ENCODE peak calls at places on chromosomes 12 and 14, in seven cellular contexts. One of them, this sample, is unnamed.

GRCh38 chr12:57395121-57395520 is 35.7 kb downstream of the R3HDM2 start:
- DNase-seq in mesenchymal stem cell: no peak
- DNase-seq in trophoblast cell: no peak
- DNase-seq in IMR-90: no peak
- DNase-seq in neuronal stem cell: no peak
- DNase-seq in H1: no peak
- DNase-seq in mesendoderm: no peak
- DNase-seq in this sample: no peak

GRCh38 chr12:112473056-112473455 is 54.3 kb downstream of the PTPN11 start:
- DNase-seq in trophoblast cell: no peak
- DNase-seq in IMR-90: no peak
- DNase-seq in mesenchymal stem cell: peak
- DNase-seq in mesendoderm: peak
- DNase-seq in H1: no peak
- DNase-seq in neuronal stem cell: no peak
- DNase-seq in this sample: no peak

GRCh38 chr12:24373004-24373403 is 423.5 kb upstream of the SOX5 start:
- DNase-seq in H1: no peak
- DNase-seq in mesendoderm: no peak
- DNase-seq in trophoblast cell: no peak
- DNase-seq in IMR-90: peak
- DNase-seq in neuronal stem cell: no peak
- DNase-seq in mesenchymal stem cell: peak
- DNase-seq in this sample: no peak

GRCh38 chr12:130916251-130916911 is 37.3 kb upstream of the ADGRD1 start:
- DNase-seq in neuronal stem cell: peak
- DNase-seq in mesendoderm: peak
- DNase-seq in IMR-90: peak
- DNase-seq in trophoblast cell: peak
- DNase-seq in mesenchymal stem cell: peak
- DNase-seq in H1: peak
- DNase-seq in this sample: peak

GRCh38 chr14:87184180-87184579 is 808.8 kb downstream of the GALC start:
- DNase-seq in IMR-90: no peak
- DNase-seq in neuronal stem cell: no peak
- DNase-seq in trophoblast cell: no peak
- DNase-seq in mesendoderm: no peak
- DNase-seq in mesenchymal stem cell: no peak
- DNase-seq in H1: no peak
- DNase-seq in this sample: no peak

GRCh38 chr12:123761841-123762714 is at the start of gene DNAH10:
- DNase-seq in IMR-90: no peak
- DNase-seq in trophoblast cell: no peak
- DNase-seq in mesendoderm: peak
- DNase-seq in neuronal stem cell: peak
- DNase-seq in mesenchymal stem cell: peak
- DNase-seq in H1: peak
- DNase-seq in this sample: peak

GRCh38 chr14:99612065-99612736 is 8.2 kb upstream of the CCDC85C start:
- DNase-seq in H1: no peak
- DNase-seq in trophoblast cell: no peak
- DNase-seq in mesenchymal stem cell: no peak
- DNase-seq in IMR-90: no peak
- DNase-seq in neuronal stem cell: no peak
- DNase-seq in mesendoderm: no peak
- DNase-seq in this sample: no peak

GRCh38 chr14:92258934-92259333 is 64.0 kb upstream of the SLC24A4 start:
- DNase-seq in trophoblast cell: no peak
- DNase-seq in neuronal stem cell: no peak
- DNase-seq in mesenchymal stem cell: no peak
- DNase-seq in H1: no peak
- DNase-seq in IMR-90: no peak
- DNase-seq in mesendoderm: peak
- DNase-seq in this sample: no peak

GRCh38 chr12:76519538-76519937 is 40.0 kb downstream of the OSBPL8 start:
- DNase-seq in IMR-90: no peak
- DNase-seq in mesenchymal stem cell: no peak
- DNase-seq in mesendoderm: no peak
- DNase-seq in neuronal stem cell: no peak
- DNase-seq in trophoblast cell: no peak
- DNase-seq in H1: no peak
- DNase-seq in this sample: no peak

GRCh38 chr14:22225526-22226133 is 363.4 kb downstream of the DAD1 start:
- DNase-seq in mesenchymal stem cell: peak
- DNase-seq in neuronal stem cell: no peak
- DNase-seq in mesendoderm: no peak
- DNase-seq in trophoblast cell: peak
- DNase-seq in IMR-90: peak
- DNase-seq in H1: no peak
- DNase-seq in this sample: no peak

GRCh38 chr12:49671051-49671765 is 36.0 kb downstream of the FMNL3 start:
- DNase-seq in neuronal stem cell: no peak
- DNase-seq in IMR-90: no peak
- DNase-seq in H1: no peak
- DNase-seq in trophoblast cell: no peak
- DNase-seq in mesendoderm: no peak
- DNase-seq in mesenchymal stem cell: no peak
- DNase-seq in this sample: no peak

GRCh38 chr12:2794261-2794735 is 472 bp upstream of the FKBP4 start:
- DNase-seq in mesendoderm: peak
- DNase-seq in neuronal stem cell: peak
- DNase-seq in trophoblast cell: no peak
- DNase-seq in IMR-90: no peak
- DNase-seq in mesenchymal stem cell: no peak
- DNase-seq in H1: no peak
- DNase-seq in this sample: no peak

GRCh38 chr14:59224341-59224740 is 35.9 kb downstream of the DAAM1 start:
- DNase-seq in mesenchymal stem cell: no peak
- DNase-seq in trophoblast cell: no peak
- DNase-seq in mesendoderm: no peak
- DNase-seq in neuronal stem cell: no peak
- DNase-seq in H1: no peak
- DNase-seq in IMR-90: peak
- DNase-seq in this sample: no peak

GRCh38 chr12:12185424-12185823 is 81.4 kb downstream of the LRP6 start:
- DNase-seq in mesendoderm: no peak
- DNase-seq in mesenchymal stem cell: no peak
- DNase-seq in H1: no peak
- DNase-seq in IMR-90: peak
- DNase-seq in neuronal stem cell: no peak
- DNase-seq in trophoblast cell: no peak
- DNase-seq in this sample: no peak

GRCh38 chr12:116353958-116354357 is 76.5 kb upstream of the MED13L start:
- DNase-seq in H1: no peak
- DNase-seq in mesenchymal stem cell: no peak
- DNase-seq in trophoblast cell: no peak
- DNase-seq in mesendoderm: no peak
- DNase-seq in neuronal stem cell: no peak
- DNase-seq in IMR-90: no peak
- DNase-seq in this sample: no peak

GRCh38 chr14:99751539-99752485 is 41.4 kb upstream of the EML1 start:
- DNase-seq in trophoblast cell: no peak
- DNase-seq in mesendoderm: no peak
- DNase-seq in IMR-90: peak
- DNase-seq in mesenchymal stem cell: peak
- DNase-seq in neuronal stem cell: no peak
- DNase-seq in H1: no peak
- DNase-seq in this sample: no peak

GRCh38 chr12:54036620-54037359 is 3.9 kb downstream of the HOXC5 start:
- DNase-seq in IMR-90: no peak
- DNase-seq in trophoblast cell: no peak
- DNase-seq in neuronal stem cell: no peak
- DNase-seq in mesendoderm: no peak
- DNase-seq in mesenchymal stem cell: peak
- DNase-seq in H1: no peak
- DNase-seq in this sample: no peak

GRCh38 chr12:86770871-86771270 is 514.7 kb upstream of the MGAT4C start:
- DNase-seq in trophoblast cell: no peak
- DNase-seq in IMR-90: no peak
- DNase-seq in H1: no peak
- DNase-seq in neuronal stem cell: no peak
- DNase-seq in mesenchymal stem cell: no peak
- DNase-seq in mesendoderm: no peak
- DNase-seq in this sample: no peak

GRCh38 chr12:93539821-93540220 is 32.7 kb upstream of the SOCS2 start:
- DNase-seq in neuronal stem cell: no peak
- DNase-seq in mesendoderm: no peak
- DNase-seq in trophoblast cell: no peak
- DNase-seq in mesenchymal stem cell: no peak
- DNase-seq in IMR-90: no peak
- DNase-seq in H1: no peak
- DNase-seq in this sample: no peak

GRCh38 chr12:84502907-84503787 is 409.5 kb downstream of the SLC6A15 start:
- DNase-seq in trophoblast cell: peak
- DNase-seq in mesendoderm: peak
- DNase-seq in neuronal stem cell: peak
- DNase-seq in mesenchymal stem cell: peak
- DNase-seq in IMR-90: peak
- DNase-seq in H1: no peak
- DNase-seq in this sample: peak

GRCh38 chr12:45575417-45575816 is 154.1 kb upstream of the ARID2 start:
- DNase-seq in trophoblast cell: no peak
- DNase-seq in IMR-90: no peak
- DNase-seq in neuronal stem cell: no peak
- DNase-seq in H1: no peak
- DNase-seq in mesenchymal stem cell: no peak
- DNase-seq in mesendoderm: no peak
- DNase-seq in this sample: no peak

GRCh38 chr14:31059152-31059924 is 33.2 kb upstream of the STRN3 start:
- DNase-seq in mesenchymal stem cell: peak
- DNase-seq in IMR-90: peak
- DNase-seq in H1: no peak
- DNase-seq in trophoblast cell: peak
- DNase-seq in mesendoderm: peak
- DNase-seq in neuronal stem cell: no peak
- DNase-seq in this sample: no peak

GRCh38 chr12:98741615-98742265 is 96.7 kb downstream of the APAF1 start:
- DNase-seq in mesenchymal stem cell: no peak
- DNase-seq in mesendoderm: peak
- DNase-seq in H1: no peak
- DNase-seq in IMR-90: peak
- DNase-seq in trophoblast cell: no peak
- DNase-seq in neuronal stem cell: no peak
- DNase-seq in this sample: no peak

GRCh38 chr12:53065470-53065869 is 13.7 kb downstream of the SPRYD3 start:
- DNase-seq in neuronal stem cell: no peak
- DNase-seq in IMR-90: no peak
- DNase-seq in H1: no peak
- DNase-seq in mesendoderm: no peak
- DNase-seq in mesenchymal stem cell: no peak
- DNase-seq in trophoblast cell: no peak
- DNase-seq in this sample: no peak

GRCh38 chr12:52613363-52614030 is 4.9 kb downstream of the KRT73 start:
- DNase-seq in trophoblast cell: no peak
- DNase-seq in IMR-90: no peak
- DNase-seq in neuronal stem cell: no peak
- DNase-seq in H1: no peak
- DNase-seq in mesendoderm: no peak
- DNase-seq in mesenchymal stem cell: no peak
- DNase-seq in this sample: peak

GRCh38 chr12:6345319-6346071 is 3.6 kb upstream of the TNFRSF1A start:
- DNase-seq in mesenchymal stem cell: peak
- DNase-seq in IMR-90: peak
- DNase-seq in H1: no peak
- DNase-seq in trophoblast cell: peak
- DNase-seq in mesendoderm: no peak
- DNase-seq in neuronal stem cell: no peak
- DNase-seq in this sample: no peak
- H2BK5ac ChIP-seq in mesenchymal stem cell: no peak
- H2BK5ac ChIP-seq in IMR-90: peak
- H2BK5ac ChIP-seq in H1: no peak
- H2BK5ac ChIP-seq in trophoblast cell: no peak
- H2BK5ac ChIP-seq in mesendoderm: no peak
- H2BK5ac ChIP-seq in neuronal stem cell: no peak
- H2BK5ac ChIP-seq in this sample: no peak

DNA sequence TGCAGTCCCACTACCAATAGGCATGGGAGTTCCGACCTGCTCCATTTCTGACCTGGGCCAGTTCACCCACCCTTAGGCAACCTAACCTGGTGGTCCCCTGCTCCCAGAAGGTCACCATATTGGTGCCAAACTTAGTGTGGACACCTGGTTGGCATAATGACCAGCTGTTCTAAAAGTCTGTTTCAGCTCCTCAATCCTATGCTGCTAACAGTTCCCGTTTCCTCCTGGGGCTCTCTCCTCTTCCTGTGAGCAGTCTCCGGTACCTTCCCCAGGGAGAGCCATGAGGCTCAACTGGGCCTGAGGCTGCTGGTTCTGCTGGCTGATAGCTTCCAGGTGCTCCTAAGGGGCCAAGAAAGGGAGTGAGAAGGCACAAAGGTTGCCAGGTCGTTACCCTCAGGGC is 15.9 kb upstream of the BLTP3B start:
- DNase-seq in mesenchymal stem cell: no peak
- DNase-seq in H1: no peak
- DNase-seq in IMR-90: no peak
- DNase-seq in mesendoderm: no peak
- DNase-seq in trophoblast cell: no peak
- DNase-seq in neuronal stem cell: no peak
- DNase-seq in this sample: no peak
- H2BK120ac ChIP-seq in mesenchymal stem cell: no peak
- H2BK120ac ChIP-seq in H1: no peak
- H2BK120ac ChIP-seq in IMR-90: no peak
- H2BK120ac ChIP-seq in mesendoderm: no peak
- H2BK120ac ChIP-seq in trophoblast cell: no peak
- H2BK120ac ChIP-seq in neuronal stem cell: no peak
- H2BK120ac ChIP-seq in this sample: no peak

DNA sequence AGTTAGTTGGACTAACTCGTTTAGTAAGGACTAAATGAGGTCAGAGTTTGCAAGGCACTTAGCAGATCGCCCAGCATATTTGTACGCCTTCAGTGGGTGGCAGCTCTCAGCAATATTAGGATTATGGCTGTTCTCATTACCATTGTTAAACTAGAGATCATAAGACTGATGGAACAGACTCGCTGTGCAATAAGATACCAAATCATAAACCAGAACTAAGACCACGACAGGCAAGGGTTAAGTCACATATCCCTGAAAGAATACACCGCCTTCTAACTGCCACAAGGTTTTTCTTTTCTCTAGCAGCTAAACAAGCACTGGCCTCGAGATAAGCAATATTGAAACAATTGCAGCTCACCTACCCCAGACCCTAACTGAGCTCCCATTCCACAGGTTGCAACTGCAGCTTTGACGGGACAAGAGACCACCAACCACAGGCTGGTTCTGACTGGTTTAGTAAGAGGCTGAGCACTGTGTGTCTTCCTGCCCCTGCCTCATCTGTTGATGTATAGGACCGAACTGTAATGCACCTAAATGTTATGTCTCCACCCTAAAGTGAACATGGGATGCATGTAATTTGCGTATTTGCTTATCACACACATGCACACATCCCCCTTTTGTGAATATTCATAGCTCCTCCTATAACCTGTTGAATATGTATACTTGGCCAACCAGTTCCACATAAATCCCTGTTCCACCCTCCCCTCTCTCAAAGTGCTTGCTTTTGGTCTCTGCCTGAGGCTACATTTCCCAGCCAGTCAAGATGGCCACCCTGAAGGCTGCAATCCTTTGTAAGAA is 153.2 kb downstream of the CALM1 start:
- DNase-seq in IMR-90: no peak
- DNase-seq in mesendoderm: no peak
- DNase-seq in trophoblast cell: no peak
- DNase-seq in neuronal stem cell: no peak
- DNase-seq in mesenchymal stem cell: no peak
- DNase-seq in H1: no peak
- DNase-seq in this sample: no peak
- H3K23ac ChIP-seq in IMR-90: no peak
- H3K23ac ChIP-seq in mesendoderm: no peak
- H3K23ac ChIP-seq in trophoblast cell: no peak
- H3K23ac ChIP-seq in neuronal stem cell: no peak
- H3K23ac ChIP-seq in mesenchymal stem cell: no peak
- H3K23ac ChIP-seq in H1: no peak
- H3K23ac ChIP-seq in this sample: no peak

GRCh38 chr14:32381869-32382268 is 52.8 kb downstream of the AKAP6 start:
- DNase-seq in trophoblast cell: no peak
- DNase-seq in mesenchymal stem cell: no peak
- DNase-seq in neuronal stem cell: no peak
- DNase-seq in IMR-90: no peak
- DNase-seq in H1: no peak
- DNase-seq in mesendoderm: peak
- DNase-seq in this sample: no peak
- H2BK5ac ChIP-seq in trophoblast cell: no peak
- H2BK5ac ChIP-seq in mesenchymal stem cell: no peak
- H2BK5ac ChIP-seq in neuronal stem cell: no peak
- H2BK5ac ChIP-seq in IMR-90: no peak
- H2BK5ac ChIP-seq in H1: no peak
- H2BK5ac ChIP-seq in mesendoderm: no peak
- H2BK5ac ChIP-seq in this sample: no peak

This sample was measured in H9.